ENCODE peak calls at places on chromosomes 2 and 18, in five cellular contexts. Y is upper lobe of left lung, T is HepG2, K is GM12878, J is K562. G is an unnamed sample.

GRCh38 chr2:43568226-43568625 is 27.6 kb downstream of the THADA start:
- ATAC-seq in T (no peak), K (peak), J (no peak), Y (no peak), G (no peak)

GRCh38 chr2:28251337-28251736 is 141.3 kb upstream of the FOSL2 start:
- ATAC-seq in T (no peak), J (no peak), Y (no peak), K (no peak), G (no peak)

GRCh38 chr18:8218263-8218662 is 391.0 kb upstream of the RAB12 start:
- ATAC-seq in J (no peak), K (no peak), T (no peak), Y (no peak), G (no peak)

GRCh38 chr18:35043207-35043606 is 2.0 kb downstream of the MAPRE2 start:
- ATAC-seq in J (no peak), K (no peak), T (no peak), Y (no peak), G (no peak)

GRCh38 chr2:6392966-6393365 is 472.7 kb downstream of the CMPK2 start:
- ATAC-seq in T (no peak), J (no peak), Y (no peak), K (no peak), G (no peak)

GRCh38 chr18:22705328-22705727 is 227.8 kb upstream of the RBBP8 start:
- ATAC-seq in J (no peak), T (no peak), K (peak), Y (no peak), G (no peak)

GRCh38 chr18:27627927-27628326 is 442.8 kb upstream of the CHST9 start:
- ATAC-seq in Y (no peak), J (no peak), T (peak), K (no peak), G (no peak)

GRCh38 chr2:127145255-127145899 is 38.4 kb upstream of the BIN1 start:
- ATAC-seq in T (no peak), K (no peak), J (no peak), Y (no peak), G (no peak)

GRCh38 chr2:33056170-33056569 is 109.4 kb downstream of the LTBP1 start:
- ATAC-seq in K (no peak), Y (no peak), T (no peak), J (no peak), G (no peak)

GRCh38 chr2:126177479-126177878 is 478.5 kb upstream of the GYPC start:
- ATAC-seq in T (no peak), J (no peak), K (no peak), Y (no peak), G (no peak)

GRCh38 chr18:69897397-69898108 is 50.1 kb downstream of the CD226 start:
- ATAC-seq in T (no peak), Y (no peak), K (peak), J (no peak), G (no peak)

GRCh38 chr18:26471027-26471426 is 77.3 kb downstream of the KCTD1 start:
- ATAC-seq in J (no peak), Y (no peak), T (no peak), K (no peak), G (no peak)

GRCh38 chr2:47644351-47644750 is 138.6 kb upstream of the MSH6 start:
- ATAC-seq in Y (no peak), T (no peak), J (no peak), K (no peak), G (no peak)

GRCh38 chr2:10297950-10298349 is 4.8 kb upstream of the HPCAL1 start:
- ATAC-seq in K (no peak), J (no peak), Y (no peak), T (no peak), G (peak)

GRCh38 chr2:71524476-71524875 is 71.1 kb downstream of the DYSF start:
- ATAC-seq in K (no peak), T (no peak), Y (no peak), J (no peak), G (no peak)

GRCh38 chr2:215965532-215966152 is 47.7 kb downstream of the MREG start:
- ATAC-seq in Y (no peak), T (no peak), K (no peak), J (peak), G (no peak)

GRCh38 chr2:177754476-177754873 is 318.1 kb downstream of the PDE11A start:
- ATAC-seq in J (peak), Y (no peak), K (no peak), T (no peak), G (no peak)

GRCh38 chr2:162172802-162173201 is 20.8 kb upstream of the GCG start:
- ATAC-seq in J (no peak), T (no peak), Y (no peak), K (no peak), G (no peak)

GRCh38 chr2:198144621-198145020 is 340.2 kb downstream of the PLCL1 start:
- ATAC-seq in Y (no peak), J (no peak), T (no peak), K (no peak), G (no peak)

GRCh38 chr2:230660294-230661060 is 52.2 kb upstream of the CAB39 start:
- ATAC-seq in K (peak), Y (peak), T (peak), J (no peak), G (peak)

GRCh38 chr18:12088731-12089375 is 4.8 kb upstream of the ANKRD62 start:
- ATAC-seq in T (no peak), Y (no peak), K (no peak), J (no peak), G (no peak)

GRCh38 chr2:226048625-226049024 is 649.1 kb downstream of the NYAP2 start:
- ATAC-seq in T (peak), J (no peak), K (no peak), Y (peak), G (no peak)

GRCh38 chr2:53559302-53559967 is 208.2 kb upstream of the CHAC2 start:
- ATAC-seq in K (no peak), Y (no peak), T (no peak), J (no peak), G (no peak)

GRCh38 chr2:37837576-37838335 is 87.3 kb upstream of the RMDN2 start:
- ATAC-seq in J (no peak), T (no peak), Y (peak), K (no peak), G (peak)

GRCh38 chr2:224976629-224977525 is 65.4 kb downstream of the DOCK10 start:
- ATAC-seq in J (no peak), K (peak), T (no peak), Y (no peak), G (no peak)

GRCh38 chr2:238720232-238720672 is 127.6 kb upstream of the TWIST2 start:
- ATAC-seq in Y (peak), K (no peak), T (peak), J (peak), G (peak)

GRCh38 chr18:74896390-74896991 is 298.8 kb downstream of the ZNF407 start:
- ATAC-seq in K (peak), Y (peak), T (peak), J (peak), G (no peak)

DNA sequence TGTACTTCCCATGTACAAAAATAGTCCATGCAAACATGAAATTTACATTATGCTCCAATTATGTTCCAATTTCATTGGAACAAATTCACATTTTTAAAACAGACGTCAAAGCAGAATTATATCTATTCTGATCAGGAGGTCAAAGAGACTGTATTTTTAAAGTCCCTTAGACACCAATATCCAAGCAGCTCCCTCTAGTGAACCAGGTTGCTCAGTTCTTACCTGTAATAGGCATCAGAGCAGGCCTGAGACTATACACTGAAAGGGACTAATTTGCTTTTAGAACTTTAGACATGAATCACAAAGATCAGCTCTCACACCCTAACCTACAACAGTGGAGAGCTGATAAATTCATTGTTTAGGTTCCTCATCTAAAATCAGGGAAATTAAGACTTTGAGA is 273.9 kb downstream of the MBD2 start:
- ATAC-seq in T (no peak), K (no peak), J (no peak), Y (no peak), G (no peak)
- TF ChIP-seq CTCF in T (no peak), K (no peak), J (no peak), Y (no peak), G (no peak)

DNA sequence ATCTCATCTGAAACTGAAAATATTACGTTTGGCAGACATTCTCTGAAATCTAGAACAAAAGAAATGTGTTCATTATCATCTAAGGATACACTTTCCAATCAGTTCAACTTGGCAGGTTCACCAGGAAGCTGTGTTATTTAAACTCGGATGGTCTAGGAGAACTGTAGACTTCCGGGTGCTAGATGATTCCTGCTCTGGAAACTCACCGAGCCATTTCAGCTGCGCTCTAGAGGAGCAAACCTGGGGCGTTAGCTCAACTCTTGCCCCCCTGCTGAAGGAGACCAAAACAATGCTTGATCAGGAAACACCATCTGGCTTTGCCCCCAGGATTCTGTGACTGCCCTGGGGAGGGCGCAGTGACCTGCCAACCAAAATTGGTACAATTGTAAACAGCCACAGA is 22.9 kb downstream of the MLPH start:
- ATAC-seq in K (no peak), J (no peak), Y (no peak), T (no peak), G (no peak)
- TF ChIP-seq POLR2AphosphoS5 in K (no peak), J (no peak), Y (no peak), T (no peak), G (no peak)

GRCh38 chr2:120675460-120676130 is 60.1 kb upstream of the GLI2 start:
- ATAC-seq in Y (peak), K (peak), T (peak), J (peak), G (no peak)
- TF ChIP-seq EP300 in Y (no peak), K (no peak), T (no peak), J (no peak), G (no peak)

GRCh38 chr2:17719562-17720371 is 33.8 kb downstream of the SMC6 start:
- ATAC-seq in J (peak), Y (no peak), K (peak), T (peak), G (no peak)
- TF ChIP-seq CTCF in J (peak), Y (peak), K (peak), T (peak), G (peak)

DNA sequence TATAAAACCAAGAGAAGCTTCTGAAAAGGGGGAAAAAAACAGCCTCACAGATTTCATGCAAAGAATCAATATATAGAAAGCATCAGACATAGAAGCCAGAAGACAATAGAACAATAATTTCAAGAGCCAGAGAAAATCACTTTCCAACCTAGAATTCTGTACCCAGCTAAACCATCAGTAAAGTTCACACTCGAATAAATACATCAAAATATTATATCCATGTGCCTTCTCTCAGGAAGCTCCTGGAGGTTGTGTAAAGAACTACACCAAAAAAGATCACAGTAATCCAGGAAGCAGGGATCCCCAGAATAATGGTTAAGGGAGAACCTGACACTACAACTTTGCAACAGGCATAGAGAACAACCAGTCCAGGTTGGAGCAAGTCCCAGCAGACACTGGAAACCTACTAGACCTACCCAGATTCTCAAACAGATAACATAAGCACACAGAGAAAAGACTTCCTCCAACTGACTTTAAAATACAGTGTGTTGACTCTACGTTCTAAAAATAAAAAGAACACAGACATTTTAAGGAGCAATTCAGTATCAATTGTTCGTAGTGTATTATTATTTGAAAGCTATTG is 401.9 kb upstream of the HS6ST1 start:
- ATAC-seq in K (no peak), J (no peak), Y (no peak), T (peak), G (no peak)
- TF ChIP-seq POLR2AphosphoS5 in K (no peak), J (no peak), Y (no peak), T (no peak), G (no peak)

DNA sequence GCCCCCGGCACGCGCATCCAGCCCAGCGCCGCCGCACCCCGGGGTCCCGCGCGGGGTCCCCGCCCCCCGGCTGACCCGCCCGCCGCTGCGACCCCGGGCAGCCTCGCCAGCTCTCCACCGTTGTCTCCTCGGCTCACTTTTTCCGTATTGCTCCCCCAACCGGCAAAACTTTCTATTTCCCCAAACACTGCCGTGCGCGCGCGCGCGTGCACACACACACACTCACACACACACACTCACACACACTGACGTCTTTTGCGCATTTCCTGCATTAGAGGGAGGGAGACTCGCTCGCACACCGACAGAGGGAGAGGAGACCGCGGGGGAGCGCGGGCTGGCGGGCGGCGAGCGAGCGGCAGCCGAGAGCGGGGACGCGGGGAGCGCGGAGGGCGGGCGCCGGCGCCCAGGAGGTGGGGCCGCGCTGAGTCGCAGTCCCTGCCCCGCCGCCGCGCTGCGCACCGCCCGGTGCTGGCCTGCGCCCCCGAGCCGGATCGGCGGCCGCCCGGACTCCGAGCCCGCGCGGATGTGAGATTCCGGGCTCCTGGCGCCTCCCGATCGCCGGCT is 542 bp upstream of the PRKCE start:
- ATAC-seq in J (peak), K (peak), T (peak), Y (peak), G (peak)
- TF ChIP-seq EP300 in J (no peak), K (peak), T (no peak), Y (no peak), G (no peak)